ENCODE peak calls at places on chromosomes 4 and X, in eight cellular contexts. C is anterior cingulate cortex; A is IMR-90; W is iPS DF 19.7; P is stimulated activated CD8-positive, alpha-beta memory T cell treated with anti-CD3 and anti-CD28 coated beads, Interleukin-2, amount 100 ng/mL, for 48 hours; X is GM04503; I is left ventricle myocardium superior; Z is hippocampal formation. Q is an unnamed sample.

GRCh38 chr4:13536607-13537006 is 7.7 kb downstream of the NKX3-2 start:
- DNase-seq in C (no peak), A (no peak), W (no peak), P (no peak), X (no peak), I (no peak), Z (no peak), Q (no peak)

GRCh38 chr4:955931-956381 is 17.4 kb downstream of the DGKQ start:
- DNase-seq in C (no peak), A (no peak), W (no peak), P (no peak), X (no peak), I (no peak), Z (no peak), Q (no peak)

GRCh38 chr4:44740201-44740600 is 13.8 kb upstream of the GNPDA2 start:
- DNase-seq in C (no peak), A (no peak), W (no peak), P (no peak), X (no peak), I (no peak), Z (no peak), Q (no peak)

GRCh38 chr4:2689825-2690700 is 66.1 kb downstream of the TNIP2 start:
- DNase-seq in C (no peak), A (no peak), W (no peak), P (peak), X (no peak), I (no peak), Z (no peak), Q (no peak)

GRCh38 chr4:119659576-119659975 is 31.0 kb upstream of the PDE5A start:
- DNase-seq in C (no peak), A (peak), W (no peak), P (no peak), X (no peak), I (no peak), Z (no peak), Q (no peak)

GRCh38 chrX:37078434-37078703 is 70.2 kb downstream of the FAM47C start:
- DNase-seq in C (no peak), A (no peak), W (no peak), P (no peak), X (no peak), I (no peak), Z (no peak), Q (no peak)

GRCh38 chr4:3413217-3413671 is 28.5 kb upstream of the HGFAC start:
- DNase-seq in C (no peak), A (no peak), W (no peak), P (no peak), X (no peak), I (peak), Z (no peak), Q (no peak)

GRCh38 chr4:184815046-184815877 is 10.5 kb downstream of the ACSL1 start:
- DNase-seq in C (peak), A (peak), W (no peak), P (no peak), X (no peak), I (peak), Z (peak), Q (peak)

GRCh38 chr4:1382776-1383727 is 23.2 kb downstream of the NKX1-1 start:
- DNase-seq in C (no peak), A (no peak), W (no peak), P (no peak), X (no peak), I (peak), Z (no peak), Q (no peak)

GRCh38 chr4:157048248-157048647 is 27.7 kb upstream of the GLRB start:
- DNase-seq in C (peak), A (peak), W (no peak), P (no peak), X (peak), I (no peak), Z (no peak), Q (no peak)

GRCh38 chr4:76251448-76252270 is at the start of gene FAM47E:
- DNase-seq in C (peak), A (peak), W (peak), P (no peak), X (no peak), I (peak), Z (peak), Q (peak)

Q was measured in frontal cortex.